ENCODE peak calls at places on chromosomes 6 and 20, in eight cellular contexts. Z, W, B, X, G, S, O and V are unnamed samples.

GRCh38 chr20:21512634-21513180 is 1.2 kb downstream of the NKX2-2 start:
- DNase-seq in Z (no peak), W (no peak), B (no peak), X (no peak), G (no peak), S (no peak), O (no peak), V (no peak)

GRCh38 chr6:55543633-55544309 is 35.2 kb downstream of the HMGCLL1 start:
- DNase-seq in Z (no peak), W (no peak), B (no peak), X (no peak), G (no peak), S (no peak), O (no peak), V (no peak)

GRCh38 chr20:62804632-62805364 is at the start of gene OGFR:
- DNase-seq in Z (peak; percentile 75), W (no peak), B (no peak), X (peak; percentile 42), G (peak; percentile 92), S (no peak), O (no peak), V (no peak)

GRCh38 chr6:52514514-52514913 is 62.3 kb downstream of the TRAM2 start:
- DNase-seq in Z (peak; percentile 38), W (no peak), B (no peak), X (no peak), G (peak; percentile 65), S (no peak), O (no peak), V (no peak)

GRCh38 chr20:45888681-45889080 is 1.3 kb upstream of the SPATA25 start:
- DNase-seq in Z (no peak), W (no peak), B (no peak), X (no peak), G (no peak), S (no peak), O (no peak), V (no peak)

GRCh38 chr6:19731286-19731685 is 105.9 kb upstream of the ID4 start:
- DNase-seq in Z (no peak), W (no peak), B (no peak), X (no peak), G (peak; percentile 63), S (no peak), O (no peak), V (no peak)

GRCh38 chr6:28816909-28817807 is 106.6 kb downstream of the TRIM27 start:
- DNase-seq in Z (no peak), W (peak; percentile 46), B (no peak), X (no peak), G (no peak), S (no peak), O (no peak), V (no peak)

GRCh38 chr20:20364747-20365558 is 3.0 kb upstream of the INSM1 start:
- DNase-seq in Z (no peak), W (no peak), B (no peak), X (no peak), G (no peak), S (no peak), O (no peak), V (no peak)

GRCh38 chr6:48765352-48765961 is 654.5 kb upstream of the PTCHD4 start:
- DNase-seq in Z (no peak), W (no peak), B (no peak), X (no peak), G (peak; percentile 33), S (no peak), O (peak; percentile 32), V (no peak)

GRCh38 chr6:36724514-36725385 is 27.1 kb downstream of the RAB44 start:
- DNase-seq in Z (peak; percentile 56), W (peak; percentile 27), B (no peak), X (no peak), G (peak; percentile 84), S (no peak), O (peak; percentile 45), V (peak; percentile 41)

GRCh38 chr6:166927240-166927941 is 29.0 kb downstream of the RNASET2 start:
- DNase-seq in Z (no peak), W (no peak), B (no peak), X (no peak), G (no peak), S (no peak), O (no peak), V (no peak)

GRCh38 chr20:47456952-47457724 is 44.5 kb upstream of the NCOA3 start:
- DNase-seq in Z (no peak), W (no peak), B (no peak), X (no peak), G (peak; percentile 85), S (no peak), O (no peak), V (no peak)

GRCh38 chr20:51126337-51126736 is 103.4 kb upstream of the KCNG1 start:
- DNase-seq in Z (no peak), W (no peak), B (no peak), X (no peak), G (no peak), S (no peak), O (no peak), V (no peak)

GRCh38 chr20:23641936-23642751 is 4.4 kb upstream of the CST3 start:
- DNase-seq in Z (no peak), W (no peak), B (no peak), X (no peak), G (peak; percentile 53), S (peak; percentile 36), O (no peak), V (no peak)

GRCh38 chr6:53479871-53480270 is 65.0 kb downstream of the GCLC start:
- DNase-seq in Z (no peak), W (no peak), B (no peak), X (no peak), G (no peak), S (no peak), O (no peak), V (no peak)

GRCh38 chr6:84466521-84466920 is 239.1 kb upstream of the CEP162 start:
- DNase-seq in Z (no peak), W (no peak), B (no peak), X (no peak), G (peak; percentile 43), S (peak; percentile 50), O (no peak), V (no peak)

GRCh38 chr6:108518714-108519576 is 41.8 kb upstream of the FOXO3 start:
- DNase-seq in Z (no peak), W (no peak), B (no peak), X (no peak), G (no peak), S (no peak), O (no peak), V (no peak)

GRCh38 chr6:169592558-169592957 is 109.3 kb downstream of the WDR27 start:
- DNase-seq in Z (no peak), W (no peak), B (no peak), X (no peak), G (no peak), S (no peak), O (no peak), V (no peak)

GRCh38 chr20:35571566-35571965 is 29.7 kb downstream of the ERGIC3 start:
- DNase-seq in Z (no peak), W (no peak), B (no peak), X (no peak), G (no peak), S (no peak), O (no peak), V (no peak)

GRCh38 chr20:5090191-5090590 is 29.6 kb downstream of the PCNA start:
- DNase-seq in Z (no peak), W (no peak), B (no peak), X (no peak), G (no peak), S (peak; percentile 11), O (no peak), V (no peak)

GRCh38 chr6:156425374-156425773 is 351.8 kb upstream of the ARID1B start:
- DNase-seq in Z (no peak), W (no peak), B (no peak), X (no peak), G (no peak), S (no peak), O (no peak), V (no peak)

GRCh38 chr6:37141291-37142046 is 28.5 kb upstream of the PIM1 start:
- DNase-seq in Z (no peak), W (no peak), B (no peak), X (no peak), G (no peak), S (no peak), O (no peak), V (no peak)

GRCh38 chr20:47117789-47118188 is 223.1 kb downstream of the EYA2 start:
- DNase-seq in Z (no peak), W (no peak), B (no peak), X (no peak), G (no peak), S (no peak), O (no peak), V (no peak)

GRCh38 chr6:150881911-150882481 is 16.5 kb downstream of the MTHFD1L start:
- DNase-seq in Z (peak; percentile 57), W (no peak), B (no peak), X (no peak), G (peak; percentile 64), S (peak; percentile 99), O (peak; percentile 34), V (no peak)

GRCh38 chr6:45081634-45082033 is 246.5 kb upstream of the RUNX2 start:
- DNase-seq in Z (no peak), W (no peak), B (no peak), X (no peak), G (no peak), S (no peak), O (no peak), V (no peak)

GRCh38 chr6:164478426-164478825 is 831.0 kb downstream of the C6orf118 start:
- DNase-seq in Z (no peak), W (no peak), B (no peak), X (no peak), G (no peak), S (no peak), O (no peak), V (no peak)

GRCh38 chr6:21000391-21000801 is 466.1 kb downstream of the CDKAL1 start:
- DNase-seq in Z (no peak), W (no peak), B (no peak), X (no peak), G (no peak), S (no peak), O (no peak), V (no peak)

GRCh38 chr6:36018339-36018738 is 6.1 kb downstream of the SLC26A8 start:
- DNase-seq in Z (no peak), W (no peak), B (no peak), X (no peak), G (no peak), S (no peak), O (no peak), V (no peak)

GRCh38 chr20:44089987-44090674 is 96.9 kb downstream of the JPH2 start:
- DNase-seq in Z (no peak), W (no peak), B (no peak), X (no peak), G (peak; percentile 96), S (no peak), O (peak; percentile 28), V (no peak)

GRCh38 chr6:14910692-14911547 is 334.9 kb upstream of the JARID2 start:
- DNase-seq in Z (peak; percentile 35), W (peak; percentile 2), B (no peak), X (no peak), G (no peak), S (no peak), O (no peak), V (no peak)

GRCh38 chr6:10837692-10837996 is 695 bp downstream of the MAK start:
- DNase-seq in Z (no peak), W (no peak), B (no peak), X (no peak), G (no peak), S (no peak), O (no peak), V (no peak)

GRCh38 chr6:136113736-136114173 is 136.4 kb downstream of the MTFR2 start:
- DNase-seq in Z (peak; percentile 39), W (no peak), B (no peak), X (no peak), G (peak; percentile 13), S (peak; percentile 84), O (peak; percentile 29), V (no peak)